ENCODE peak calls at places on chromosomes 4 and X, in nine cellular contexts. U, Y, B, V, L, H, C, I and Z are unnamed samples.

GRCh38 chr4:2882341-2882740 is 38.7 kb downstream of the ADD1 start:
- DNase-seq in L (no peak), H (no peak), B (no peak), C (no peak), U (no peak), I (no peak), Y (no peak), V (no peak), Z (no peak)

GRCh38 chrX:104189862-104190261 is 23.6 kb downstream of the FAM199X start:
- DNase-seq in V (no peak), B (no peak), I (no peak), C (no peak), L (no peak), H (no peak), Y (no peak), U (peak), Z (no peak)

GRCh38 chr4:185470503-185471195 is 884 bp downstream of the CCDC110 start:
- DNase-seq in L (peak), C (peak), U (peak), Y (peak), V (peak), H (peak), B (peak), I (no peak), Z (peak)

GRCh38 chr4:67327245-67327860 is 217.9 kb downstream of the CENPC start:
- DNase-seq in B (peak), H (peak), U (peak), L (peak), V (peak), C (peak), I (peak), Y (peak), Z (no peak)

GRCh38 chrX:38036471-38036870 is 30.1 kb downstream of the SYTL5 start:
- DNase-seq in C (no peak), I (no peak), H (no peak), U (peak), L (no peak), Y (no peak), B (no peak), V (no peak), Z (no peak)

GRCh38 chr4:20192754-20193521 is 58.8 kb upstream of the SLIT2 start:
- DNase-seq in Y (no peak), H (no peak), I (no peak), C (no peak), U (peak), L (peak), B (no peak), V (peak), Z (no peak)

GRCh38 chr4:121726642-121727268 is 30.0 kb upstream of the ANXA5 start:
- DNase-seq in C (no peak), I (no peak), U (peak), H (no peak), Y (no peak), L (peak), V (peak), B (no peak), Z (no peak)

GRCh38 chr4:146371812-146372211 is 149.9 kb downstream of the SLC10A7 start:
- DNase-seq in V (no peak), U (no peak), C (no peak), H (no peak), I (no peak), Y (no peak), L (peak), B (no peak), Z (no peak)

GRCh38 chr4:45989775-45990174 is 134.1 kb downstream of the GABRG1 start:
- DNase-seq in H (no peak), B (no peak), L (no peak), V (no peak), I (no peak), U (no peak), Y (no peak), C (no peak), Z (no peak)

GRCh38 chr4:99617374-99617773 is 40.3 kb downstream of the C4orf54 start:
- DNase-seq in L (no peak), H (no peak), I (no peak), C (no peak), U (no peak), B (no peak), V (no peak), Y (no peak), Z (no peak)

GRCh38 chr4:89001647-89002518 is 55.1 kb downstream of the FAM13A start:
- DNase-seq in H (no peak), V (peak), Y (no peak), U (no peak), L (no peak), B (no peak), C (peak), I (no peak), Z (no peak)

GRCh38 chr4:40514409-40515025 is 115.1 kb downstream of the RBM47 start:
- DNase-seq in L (no peak), V (no peak), H (no peak), C (no peak), U (no peak), I (no peak), Y (peak), B (no peak), Z (peak)

GRCh38 chr4:137390141-137390540 is 142.2 kb downstream of the PCDH18 start:
- DNase-seq in I (no peak), U (peak), H (no peak), B (no peak), Y (no peak), L (peak), C (no peak), V (peak), Z (no peak)

GRCh38 chr4:170090667-170091052 is 904 bp upstream of the AADAT start:
- DNase-seq in V (peak), L (peak), H (no peak), U (peak), I (no peak), Y (no peak), B (no peak), C (no peak), Z (peak)

GRCh38 chr4:170089743-170090666 is at the start of gene AADAT:
- DNase-seq in U (peak), I (peak), B (peak), L (peak), Y (peak), H (peak), V (peak), C (peak), Z (peak)

GRCh38 chr4:170091069-170091696 is 1.4 kb upstream of the AADAT start:
- DNase-seq in B (no peak), I (no peak), Y (no peak), L (no peak), U (no peak), V (no peak), C (peak), H (no peak), Z (peak)

GRCh38 chr4:170088686-170089085 is 1.1 kb downstream of the AADAT start:
- DNase-seq in C (no peak), B (no peak), H (no peak), U (no peak), V (no peak), I (no peak), Y (no peak), L (no peak), Z (no peak)

GRCh38 chr4:170089274-170089742 is 448 bp downstream of the AADAT start:
- DNase-seq in I (no peak), U (peak), B (no peak), Y (no peak), L (peak), H (no peak), C (no peak), V (peak), Z (no peak)
- TF ChIP-seq CTCF in I (no peak), U (no peak), B (no peak), Y (no peak), L (no peak), H (no peak), C (no peak), V (no peak), Z (no peak)

GRCh38 chr4:173168396-173169177 is at the start of gene GALNT7:
- DNase-seq in Y (peak), B (peak), I (peak), H (peak), V (peak), U (peak), C (peak), L (peak), Z (peak)
- TF ChIP-seq CTCF in Y (no peak), B (no peak), I (no peak), H (no peak), V (peak), U (no peak), C (no peak), L (no peak), Z (no peak)

DNA sequence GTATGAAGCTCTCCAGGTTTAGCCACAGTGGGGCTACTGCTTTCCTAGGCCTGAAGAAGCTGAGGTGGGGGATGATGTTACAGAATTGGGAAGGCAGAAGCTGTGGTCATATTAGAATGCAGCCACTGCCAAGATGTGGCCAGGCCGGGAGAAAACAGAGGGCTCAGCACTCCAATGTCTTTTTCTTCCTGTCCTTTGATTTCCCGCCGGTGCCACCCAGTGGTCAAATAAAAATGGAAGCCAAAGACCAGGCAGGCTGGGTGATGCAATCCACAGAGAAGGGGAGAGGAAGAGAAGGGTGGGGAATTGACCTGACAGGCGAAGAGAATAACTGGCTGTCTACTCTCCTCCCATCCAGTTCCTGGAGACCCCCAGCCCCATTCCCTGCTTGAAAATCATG is 94.9 kb upstream of the SHISA3 start:
- DNase-seq in V (peak), I (no peak), B (no peak), C (no peak), L (peak), Y (no peak), H (no peak), U (no peak), Z (no peak)
- TF ChIP-seq CTCF in V (peak), I (peak), B (no peak), C (no peak), L (peak), Y (no peak), H (peak), U (peak), Z (no peak)

DNA sequence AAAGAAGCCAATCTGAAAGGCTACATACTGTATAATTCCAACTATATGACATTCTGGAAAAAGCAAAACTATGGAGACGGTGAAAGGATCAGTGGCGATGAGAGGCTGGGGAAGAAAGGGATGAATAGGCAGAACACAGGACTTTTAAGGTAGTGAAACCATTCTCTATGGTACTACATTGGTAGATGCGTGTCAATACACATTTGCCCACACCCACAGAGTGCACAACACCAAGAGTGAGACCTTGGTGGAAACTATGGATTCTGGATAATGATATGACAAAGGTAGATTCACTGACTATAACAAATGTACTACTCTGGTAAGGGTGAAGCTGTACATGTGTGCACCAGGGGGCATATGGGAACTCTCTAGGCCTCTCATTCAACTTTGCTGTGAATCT is 134.5 kb downstream of the FBXW7 start:
- DNase-seq in B (no peak), Y (no peak), I (no peak), H (no peak), L (no peak), C (no peak), V (no peak), U (no peak), Z (no peak)
- TF ChIP-seq CTCF in B (no peak), Y (no peak), I (no peak), H (peak), L (no peak), C (no peak), V (no peak), U (no peak), Z (no peak)

GRCh38 chr4:124111411-124111810 is 601.1 kb downstream of the ANKRD50 start:
- DNase-seq in L (peak), I (no peak), U (no peak), C (no peak), B (no peak), V (peak), Y (no peak), H (no peak), Z (no peak)

DNA sequence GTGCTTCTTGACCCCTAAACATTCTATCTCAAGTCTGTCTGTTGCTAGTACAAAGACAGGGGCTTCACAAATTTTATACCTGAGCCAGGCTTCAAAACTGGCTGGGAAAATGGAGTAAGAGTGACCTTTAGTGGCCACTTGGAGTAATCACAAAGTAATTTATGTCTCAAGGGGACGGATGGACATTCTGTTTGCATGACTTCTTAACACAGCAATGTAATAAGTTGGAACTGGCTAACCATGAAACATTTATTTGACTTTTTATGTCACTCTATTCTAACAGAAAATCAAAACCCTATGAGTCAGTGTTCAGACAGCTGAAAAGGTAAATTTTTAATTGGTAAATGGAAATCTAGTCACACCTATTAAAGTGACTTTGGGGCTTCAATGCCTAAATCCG is 600.6 kb downstream of the ANKRD50 start:
- DNase-seq in Y (no peak), H (peak), I (no peak), L (peak), B (no peak), C (no peak), U (peak), V (peak), Z (peak)
- TF ChIP-seq CTCF in Y (peak), H (peak), I (peak), L (peak), B (no peak), C (no peak), U (peak), V (peak), Z (peak)

DNA sequence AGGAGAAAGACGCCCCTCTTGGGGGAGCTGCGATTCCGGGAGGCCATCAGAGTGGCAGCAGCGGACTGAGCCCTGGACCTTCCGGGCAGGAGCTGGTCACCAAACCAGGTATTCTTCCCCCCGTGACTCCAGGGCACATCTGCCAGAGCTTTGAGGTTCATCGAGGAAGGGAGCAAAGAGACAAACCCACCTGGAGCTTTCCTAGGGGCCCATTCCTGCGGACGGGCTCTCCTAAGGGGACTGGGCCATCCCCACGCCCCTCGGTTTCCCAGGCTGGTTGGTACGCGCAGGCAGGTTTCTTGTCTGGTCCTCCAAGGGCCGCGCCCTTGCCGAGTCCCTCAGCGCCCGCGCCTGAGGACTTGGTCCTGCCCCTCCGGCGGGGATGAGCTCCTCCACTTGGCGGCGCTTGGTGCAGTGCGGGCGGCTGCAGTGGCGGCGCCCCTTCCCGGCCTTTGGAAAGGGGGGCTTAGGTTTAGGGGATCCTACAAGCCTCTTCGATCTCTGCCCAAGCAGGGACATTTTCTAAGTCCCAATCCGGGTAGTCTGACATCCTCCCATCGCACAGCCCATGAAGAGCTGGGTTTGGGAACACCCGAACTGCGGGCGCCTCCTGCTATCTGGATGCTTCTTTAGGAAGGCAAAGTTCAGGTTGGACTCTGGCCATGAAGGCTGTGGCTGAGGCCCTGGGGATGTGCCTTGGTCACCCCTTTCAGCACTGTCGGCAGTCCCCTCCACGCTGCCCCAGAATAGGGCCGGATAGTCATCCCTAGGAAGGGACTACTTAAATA is 543 bp downstream of the STBD1 start:
- DNase-seq in U (peak), L (peak), V (peak), I (no peak), C (peak), H (peak), Y (peak), B (peak), Z (peak)
- TF ChIP-seq CTCF in U (peak), L (peak), V (peak), I (peak), C (no peak), H (peak), Y (no peak), B (no peak), Z (no peak)

GRCh38 chrX:69031181-69031580 is 134.1 kb downstream of the PJA1 start:
- DNase-seq in C (no peak), U (no peak), Y (no peak), H (no peak), I (no peak), V (no peak), L (no peak), B (no peak), Z (no peak)
- TF ChIP-seq CTCF in C (no peak), U (peak), Y (no peak), H (peak), I (peak), V (peak), L (peak), B (no peak), Z (no peak)